ENCODE peak calls at places on chromosomes 13 and 19, in four cellular contexts. F is HCT116, P is HepG2, L is K562. V is an unnamed sample. For H3K27me3, the result is how much of the 10 kb centered on the place peaks cover.

GRCh38 chr19:17821190-17821589 is at the start of gene INSL3:
- DNase-seq in F (no peak), P (no peak), L (no peak), V (no peak)

GRCh38 chr19:29541473-29542253 is 15.9 kb downstream of the VSTM2B start:
- DNase-seq in F (no peak), P (no peak), L (no peak), V (no peak)

GRCh38 chr19:55546822-55547614 is 1.7 kb upstream of the SBK3 start:
- DNase-seq in F (no peak), P (peak), L (peak), V (peak)

GRCh38 chr13:51396352-51396751 is 56.5 kb downstream of the INTS6 start:
- DNase-seq in F (no peak), P (no peak), L (no peak), V (no peak)

GRCh38 chr19:33426621-33427475 is 53.3 kb downstream of the CEBPG start:
- DNase-seq in F (no peak), P (no peak), L (no peak), V (no peak)

GRCh38 chr19:8526345-8527062 is 12.5 kb upstream of the ZNF414 start:
- DNase-seq in F (peak), P (peak), L (peak), V (no peak)

GRCh38 chr13:24360106-24360505 is 50.7 kb downstream of the C1QTNF9 start:
- DNase-seq in F (no peak), P (no peak), L (no peak), V (no peak)

GRCh38 chr13:24127116-24127631 is 33.3 kb upstream of the SPATA13 start:
- DNase-seq in F (no peak), P (no peak), L (no peak), V (no peak)

GRCh38 chr19:7224205-7224833 is 69.9 kb downstream of the INSR start:
- DNase-seq in F (no peak), P (peak), L (no peak), V (no peak)

DNA sequence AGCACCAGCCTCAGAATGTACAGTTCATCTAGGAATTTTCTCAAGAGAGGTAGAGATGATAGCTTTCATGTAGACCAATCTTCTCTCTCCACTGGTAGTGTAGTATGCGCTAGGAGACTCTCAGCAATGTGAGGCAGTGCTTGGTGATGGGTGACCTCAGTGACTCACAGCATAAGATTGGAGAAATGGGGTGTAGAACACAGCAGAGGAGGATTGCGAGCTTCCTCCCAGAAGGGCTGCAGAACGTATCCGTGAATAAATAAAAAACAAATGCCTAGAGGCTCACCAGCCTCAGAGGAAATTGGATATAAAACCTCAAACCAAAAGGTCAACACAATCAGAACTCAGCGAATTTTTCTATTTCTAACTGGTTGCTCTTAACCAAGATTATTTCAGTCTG is 182.9 kb upstream of the RXFP2 start:
- DNase-seq in F (no peak), P (no peak), L (no peak), V (no peak)
- TF ChIP-seq TCF7L2 in F (no peak), P (no peak), L (no peak), V (no peak)

GRCh38 chr19:49459388-49459787 is 6.4 kb downstream of the ALDH16A1 start:
- DNase-seq in F (no peak), P (no peak), L (no peak), V (no peak)
- H3K27me3 ChIP-seq in F (under half), P (under half), L (under half), V (under half)

GRCh38 chr19:3056454-3057016 is 5.8 kb downstream of the TLE5 start:
- DNase-seq in F (no peak), P (no peak), L (no peak), V (no peak)

GRCh38 chr19:3058821-3059314 is 3.4 kb downstream of the TLE5 start:
- DNase-seq in F (no peak), P (no peak), L (no peak), V (no peak)

GRCh38 chr19:3057275-3057714 is 5.0 kb downstream of the TLE5 start:
- DNase-seq in F (no peak), P (no peak), L (peak), V (no peak)

GRCh38 chr19:3059653-3060052 is 2.6 kb downstream of the TLE5 start:
- DNase-seq in F (no peak), P (no peak), L (no peak), V (no peak)

DNA sequence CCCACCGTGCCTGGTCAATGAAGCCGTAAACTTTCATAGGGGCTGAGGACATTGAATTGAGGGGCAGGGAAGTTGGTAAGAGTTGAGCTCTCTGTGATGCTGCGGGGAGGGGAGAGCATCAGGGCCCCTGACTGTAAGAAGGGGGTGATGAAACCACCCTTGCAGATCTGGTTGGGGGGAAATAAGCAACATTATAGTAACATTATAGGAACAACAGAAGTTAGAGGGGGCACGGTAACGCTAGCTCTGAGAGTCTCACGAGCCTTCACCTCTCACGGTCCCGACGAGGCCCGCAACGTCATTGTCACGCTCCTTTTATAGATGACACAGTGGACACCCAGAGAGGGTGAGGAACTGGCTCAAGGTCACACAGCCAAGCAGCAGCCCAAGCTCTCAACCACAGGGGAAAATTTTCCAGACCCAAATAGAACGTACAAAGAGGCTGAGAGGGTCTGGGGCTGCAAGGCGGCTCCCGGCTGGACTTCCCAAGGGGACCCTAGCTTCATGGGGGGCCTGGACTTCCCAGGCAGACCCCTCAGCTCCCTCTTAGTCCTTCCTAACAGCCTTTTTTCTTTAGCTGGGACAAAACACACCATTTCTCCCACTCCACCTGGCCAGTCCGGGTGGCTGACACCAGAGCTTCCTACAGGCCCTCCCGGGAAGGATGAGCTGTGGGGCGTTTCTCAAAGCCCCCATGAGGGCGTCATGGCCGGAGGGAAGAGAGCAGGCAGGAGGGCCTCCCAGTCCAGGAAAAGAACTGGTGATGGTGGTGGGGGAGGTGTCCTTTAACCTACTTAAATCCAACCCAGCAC is 4.1 kb downstream of the TLE5 start:
- DNase-seq in F (no peak), P (no peak), L (no peak), V (no peak)
- H3K27ac ChIP-seq in F (no peak), P (no peak), L (no peak), V (peak)

GRCh38 chr19:36423925-36424324 is 5.5 kb upstream of the ZFP82 start:
- DNase-seq in F (no peak), P (no peak), L (no peak), V (no peak)
- TF ChIP-seq TCF7L2 in F (no peak), P (no peak), L (no peak), V (no peak)

GRCh38 chr19:3370728-3371591 is 4.6 kb downstream of the NFIC start:
- DNase-seq in F (no peak), P (no peak), L (no peak), V (no peak)

GRCh38 chr19:3368848-3369336 is 2.5 kb downstream of the NFIC start:
- DNase-seq in F (no peak), P (no peak), L (no peak), V (no peak)

GRCh38 chr19:3368441-3368795 is 2.0 kb downstream of the NFIC start:
- DNase-seq in F (no peak), P (no peak), L (peak), V (no peak)

GRCh38 chr19:3369337-3370213 is 3.2 kb downstream of the NFIC start:
- DNase-seq in F (no peak), P (no peak), L (no peak), V (no peak)

GRCh38 chr19:3370214-3370720 is 3.9 kb downstream of the NFIC start:
- DNase-seq in F (no peak), P (no peak), L (no peak), V (no peak)
- H3K27me3 ChIP-seq in F (under half), P (under half), L (under half), V (under half)

DNA sequence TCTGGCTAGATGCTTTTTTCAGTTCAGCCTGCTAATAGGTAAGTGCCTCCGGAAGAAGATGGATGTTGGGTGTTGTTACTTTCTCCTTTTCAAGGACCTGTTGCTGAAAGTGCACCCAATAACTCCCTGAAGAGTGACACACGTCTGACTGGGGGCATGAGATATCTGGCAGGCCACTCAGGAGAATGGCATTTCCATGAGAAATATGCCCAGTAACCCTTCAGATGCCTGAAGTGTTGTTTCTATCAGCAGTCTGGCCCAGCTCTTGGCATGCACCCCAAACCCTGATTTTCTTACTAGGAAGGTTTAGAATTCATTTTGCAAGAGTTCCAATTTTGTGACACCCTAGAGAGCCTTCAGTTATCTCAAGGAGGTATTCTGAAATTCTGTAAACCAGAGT is 71.5 kb downstream of the ARHGAP35 start:
- DNase-seq in F (no peak), P (no peak), L (no peak), V (no peak)
- H3K27ac ChIP-seq in F (no peak), P (no peak), L (no peak), V (peak)

GRCh38 chr19:46211201-46211881 is 18.2 kb upstream of the IGFL1 start:
- DNase-seq in F (peak), P (no peak), L (no peak), V (no peak)
- TF ChIP-seq TCF7L2 in F (no peak), P (no peak), L (no peak), V (no peak)

DNA sequence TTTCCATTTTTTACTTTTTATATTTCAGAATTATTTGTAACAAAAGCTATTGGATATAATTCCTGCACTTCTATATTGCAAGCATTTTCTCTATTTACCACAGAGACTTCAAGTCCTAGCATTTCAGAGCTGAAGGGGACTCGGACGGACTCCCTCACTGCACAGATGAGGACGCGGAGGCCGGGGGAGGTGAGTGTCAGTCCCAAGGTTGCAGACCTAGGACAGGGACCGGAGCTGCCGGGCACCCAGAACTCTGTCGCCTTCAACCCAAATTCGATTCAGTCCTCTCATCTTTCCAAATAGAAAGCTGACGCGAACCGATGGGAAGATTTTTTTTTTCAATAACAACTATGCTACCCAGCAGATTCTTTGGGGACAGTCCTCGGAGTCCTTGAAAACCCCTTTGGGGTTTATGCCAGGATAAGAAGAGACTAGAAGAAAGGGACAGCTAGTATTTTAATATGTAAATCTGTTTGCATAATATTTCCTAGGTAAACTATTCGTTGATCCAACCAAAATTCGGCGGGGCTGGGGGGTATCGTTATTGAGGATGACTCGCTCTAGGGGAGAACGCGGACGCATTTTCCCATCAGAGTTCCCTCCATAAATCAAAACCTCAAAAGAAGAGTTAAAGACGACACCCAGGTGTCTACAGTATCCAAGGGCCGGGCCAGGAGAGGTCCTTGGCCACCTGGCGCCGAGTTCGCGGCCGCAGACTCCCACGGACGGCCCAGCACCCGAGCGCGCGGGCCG is 804 bp downstream of the FLT3 start:
- DNase-seq in F (no peak), P (no peak), L (no peak), V (no peak)
- H3K27me3 ChIP-seq in F (under half), P (under half), L (under half), V (under half)

DNA sequence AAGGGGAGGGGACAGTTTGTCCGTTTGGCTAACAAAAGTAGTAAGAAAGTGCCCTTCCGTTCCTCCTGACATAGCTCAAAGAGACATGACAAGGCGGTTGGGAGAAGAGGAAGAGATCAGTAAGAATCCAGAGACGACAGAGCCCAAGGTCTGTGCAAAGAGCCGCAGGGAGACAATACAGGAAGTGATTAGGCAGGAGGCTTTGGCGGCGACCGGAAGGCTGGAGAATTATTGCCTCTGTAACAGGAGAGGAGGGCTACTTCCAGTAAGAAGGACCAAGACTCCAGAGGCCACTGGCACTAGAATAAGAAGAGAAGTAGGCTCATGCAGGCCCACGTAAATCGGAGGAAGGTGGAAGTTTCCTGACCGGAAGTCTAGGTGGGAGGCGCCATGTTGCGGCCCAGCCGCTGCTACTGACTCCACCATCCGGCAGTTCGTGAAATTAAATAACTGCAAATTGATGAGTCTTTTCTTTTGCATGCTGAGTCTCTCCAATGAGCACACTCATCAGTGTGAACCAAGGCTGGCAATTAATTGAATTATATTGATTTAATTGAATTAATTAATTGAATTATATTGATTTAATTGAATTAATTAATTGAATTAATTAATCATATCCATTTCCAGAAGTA is 9.9 kb downstream of the RFX2 start:
- DNase-seq in F (no peak), P (no peak), L (peak), V (no peak)
- H3K27ac ChIP-seq in F (no peak), P (no peak), L (peak), V (no peak)

GRCh38 chr13:79402074-79402635 is 3.9 kb downstream of the RBM26 start:
- DNase-seq in F (no peak), P (no peak), L (no peak), V (no peak)

GRCh38 chr13:79398169-79398568 is 7.9 kb downstream of the RBM26 start:
- DNase-seq in F (no peak), P (no peak), L (no peak), V (no peak)

GRCh38 chr13:79401259-79402071 is 4.6 kb downstream of the RBM26 start:
- DNase-seq in F (no peak), P (no peak), L (no peak), V (no peak)

GRCh38 chr13:79395881-79396280 is 10.2 kb downstream of the RBM26 start:
- DNase-seq in F (no peak), P (no peak), L (no peak), V (no peak)

DNA sequence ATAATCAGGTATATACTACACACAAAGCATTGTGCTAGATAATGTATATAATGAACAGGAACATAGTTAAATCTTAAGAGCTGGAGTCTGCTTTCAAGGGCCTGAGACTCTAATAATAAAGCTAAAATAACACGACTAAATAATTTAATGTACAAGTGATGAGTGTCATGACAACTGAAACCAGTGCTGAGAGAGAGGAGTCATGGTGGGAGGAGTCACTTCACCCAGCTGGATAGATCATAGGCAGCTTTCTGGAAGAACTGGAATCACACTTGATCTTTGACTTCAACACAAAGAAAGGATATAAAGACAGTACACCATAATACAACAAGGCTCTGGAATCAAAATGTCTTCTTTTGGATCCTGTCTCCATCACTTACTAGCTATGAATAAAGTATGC is 7.1 kb downstream of the RBM26 start:
- DNase-seq in F (no peak), P (no peak), L (no peak), V (no peak)
- TF ChIP-seq TCF7L2 in F (no peak), P (no peak), L (no peak), V (no peak)